ENCODE peak calls at places on chromosomes 1 and 21, in seven cellular contexts. S is GM23248, M is OCI-LY7, I is HCT116, A is neural progenitor cell, R is hepatocyte, E is SK-N-SH. B is an unnamed sample. For H3K9me3, the result is how much of the 10 kb centered on the place peaks cover.

GRCh38 chr1:39170731-39171375 is 33.6 kb upstream of the MACF1 start:
- DNase-seq in S (no peak), M (no peak), I (no peak), A (peak), R (no peak), E (peak), B (no peak)

GRCh38 chr1:198283222-198283621 is 126.4 kb downstream of the NEK7 start:
- DNase-seq in S (no peak), M (no peak), I (no peak), A (no peak), R (no peak), E (no peak), B (no peak)

GRCh38 chr1:155968670-155969069 is 9.7 kb downstream of the ARHGEF2 start:
- DNase-seq in S (no peak), M (no peak), I (no peak), A (no peak), R (no peak), E (peak), B (no peak)

GRCh38 chr1:229884765-229885164 is 182.3 kb upstream of the GALNT2 start:
- DNase-seq in S (no peak), M (no peak), I (no peak), A (no peak), R (no peak), E (peak), B (no peak)

GRCh38 chr1:177171536-177172123 is 872 bp downstream of the BRINP2 start:
- DNase-seq in S (peak), M (no peak), I (no peak), A (no peak), R (no peak), E (no peak), B (no peak)

GRCh38 chr1:89262643-89263042 is 10.0 kb downstream of the GBP5 start:
- DNase-seq in S (peak), M (no peak), I (no peak), A (no peak), R (peak), E (no peak), B (no peak)

GRCh38 chr1:67960766-67961165 is 89.7 kb downstream of the DIRAS3 start:
- DNase-seq in S (no peak), M (no peak), I (no peak), A (no peak), R (no peak), E (no peak), B (no peak)

GRCh38 chr1:64038965-64039926 is 164.2 kb upstream of the UBE2U start:
- DNase-seq in S (peak), M (no peak), I (peak), A (peak), R (peak), E (peak), B (peak)

GRCh38 chr1:175073633-175074032 is 6.0 kb downstream of the TNN start:
- DNase-seq in S (no peak), M (no peak), I (no peak), A (no peak), R (no peak), E (no peak), B (no peak)

GRCh38 chr1:88650676-88651418 is 33.2 kb upstream of the PKN2 start:
- DNase-seq in S (peak), M (no peak), I (no peak), A (peak), R (peak), E (no peak), B (no peak)

GRCh38 chr1:167194182-167194581 is 26.5 kb upstream of the POU2F1 start:
- DNase-seq in S (no peak), M (no peak), I (no peak), A (no peak), R (no peak), E (no peak), B (no peak)

GRCh38 chr21:45510466-45510955 is 31.7 kb downstream of the SLC19A1 start:
- DNase-seq in S (no peak), M (no peak), I (no peak), A (no peak), R (no peak), E (no peak), B (no peak)

GRCh38 chr1:111990878-111991760 is 1.7 kb upstream of the KCND3 start:
- DNase-seq in S (peak), M (peak), I (peak), A (peak), R (peak), E (peak), B (no peak)

GRCh38 chr1:83964153-83964552 is 34.8 kb downstream of the TTLL7 start:
- DNase-seq in S (no peak), M (no peak), I (no peak), A (no peak), R (no peak), E (no peak), B (no peak)

GRCh38 chr1:236356141-236356540 is 37.9 kb upstream of the EDARADD start:
- DNase-seq in S (no peak), M (no peak), I (no peak), A (no peak), R (no peak), E (no peak), B (no peak)

GRCh38 chr1:5617179-5618015 is 374.8 kb downstream of the NPHP4 start:
- DNase-seq in S (no peak), M (no peak), I (no peak), A (no peak), R (no peak), E (no peak), B (no peak)

GRCh38 chr1:235838021-235838420 is 28.7 kb downstream of the LYST start:
- DNase-seq in S (no peak), M (no peak), I (no peak), A (no peak), R (no peak), E (no peak), B (no peak)

GRCh38 chr1:225767591-225768540 is 9.8 kb upstream of the SRP9 start:
- DNase-seq in S (peak), M (peak), I (no peak), A (no peak), R (peak), E (no peak), B (no peak)

GRCh38 chr1:223233019-223233409 is 90.0 kb upstream of the TLR5 start:
- DNase-seq in S (no peak), M (no peak), I (no peak), A (no peak), R (no peak), E (no peak), B (no peak)

GRCh38 chr21:42223826-42224575 is 5.1 kb downstream of the ABCG1 start:
- DNase-seq in S (no peak), M (no peak), I (no peak), A (no peak), R (no peak), E (no peak), B (no peak)

GRCh38 chr1:55384589-55385136 is 169.5 kb upstream of the USP24 start:
- DNase-seq in S (no peak), M (no peak), I (no peak), A (no peak), R (no peak), E (no peak), B (no peak)
- TF ChIP-seq EZH2phosphoT487 in S (no peak), M (no peak), I (no peak), A (no peak), R (no peak), E (no peak), B (no peak)

GRCh38 chr1:46510998-46511365 is 21.3 kb downstream of the DMBX1 start:
- DNase-seq in S (no peak), M (no peak), I (no peak), A (no peak), R (no peak), E (no peak), B (no peak)

GRCh38 chr1:46510341-46510997 is 20.8 kb downstream of the DMBX1 start:
- DNase-seq in S (no peak), M (no peak), I (no peak), A (no peak), R (no peak), E (no peak), B (no peak)

GRCh38 chr1:46506470-46507219 is 17.0 kb downstream of the DMBX1 start:
- DNase-seq in S (peak), M (no peak), I (no peak), A (no peak), R (no peak), E (no peak), B (no peak)

GRCh38 chr1:46509414-46509813 is 19.8 kb downstream of the DMBX1 start:
- DNase-seq in S (peak), M (no peak), I (no peak), A (no peak), R (no peak), E (no peak), B (no peak)

GRCh38 chr1:46508760-46509159 is 19.1 kb downstream of the DMBX1 start:
- DNase-seq in S (peak), M (no peak), I (no peak), A (no peak), R (no peak), E (no peak), B (no peak)
- H3K9me3 ChIP-seq in S (under half), M (under half), I (under half), A (under half), R (under half), E (under half), B (under half)

GRCh38 chr1:243842978-243843490 is 7.0 kb downstream of the AKT3 start:
- DNase-seq in S (peak), M (no peak), I (no peak), A (no peak), R (peak), E (no peak), B (no peak)
- TF ChIP-seq EZH2phosphoT487 in S (no peak), M (no peak), I (no peak), A (no peak), R (no peak), E (no peak), B (no peak)

GRCh38 chr21:7953058-7953457 is 2568.3 kb upstream of the TPTE start:
- DNase-seq in S (no peak), M (no peak), I (no peak), A (no peak), R (no peak), E (no peak), B (no peak)

GRCh38 chr21:7951854-7952519 is 2569.4 kb upstream of the TPTE start:
- DNase-seq in S (no peak), M (no peak), I (no peak), A (no peak), R (no peak), E (no peak), B (no peak)

GRCh38 chr21:7952648-7953047 is 2568.7 kb upstream of the TPTE start:
- DNase-seq in S (no peak), M (no peak), I (no peak), A (no peak), R (no peak), E (no peak), B (no peak)

GRCh38 chr21:7947422-7947821 is 2574.0 kb upstream of the TPTE start:
- DNase-seq in S (no peak), M (no peak), I (no peak), A (no peak), R (no peak), E (no peak), B (no peak)
- H3K9me3 ChIP-seq in S (under half), M (half or more), I (half or more), A (half or more), R (half or more), E (under half), B (under half)

DNA sequence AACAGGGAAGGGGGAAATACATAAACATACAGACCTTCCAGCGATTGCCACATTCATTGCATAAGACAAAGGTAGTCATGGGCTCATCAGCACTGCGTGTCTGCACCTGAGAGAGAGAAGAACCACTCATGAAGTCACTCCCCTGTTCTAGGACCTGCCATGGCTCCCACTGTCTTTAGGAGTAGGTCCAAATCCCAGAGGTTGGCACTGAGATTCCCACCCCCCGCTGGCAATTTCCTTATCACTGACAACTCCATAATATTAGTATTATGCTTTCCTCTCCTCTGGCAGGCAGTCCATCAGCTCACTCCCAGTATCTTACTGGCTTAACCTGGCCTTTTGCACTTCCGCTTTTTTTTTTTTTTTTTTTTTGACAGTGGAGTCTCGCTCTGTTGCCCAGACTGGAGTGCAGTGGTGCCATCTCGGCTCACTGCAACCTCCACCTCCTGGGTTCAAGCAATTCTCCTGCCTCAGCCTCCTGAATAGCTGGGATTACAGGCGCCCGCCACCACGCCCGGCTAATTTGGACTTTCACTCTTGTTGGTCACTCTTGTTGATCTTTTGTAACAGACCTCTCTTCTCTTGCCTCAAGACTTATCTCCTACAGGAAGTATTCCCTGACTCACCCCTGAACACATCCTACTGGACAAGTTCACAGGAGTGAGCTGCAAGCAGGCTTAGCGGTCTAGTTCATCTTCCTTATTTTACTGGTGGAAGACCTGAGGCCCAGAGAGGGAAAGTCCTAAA is 14.8 kb upstream of the ZNF436 start:
- DNase-seq in S (peak), M (no peak), I (no peak), A (no peak), R (peak), E (no peak), B (no peak)
- TF ChIP-seq EZH2phosphoT487 in S (no peak), M (no peak), I (no peak), A (no peak), R (no peak), E (no peak), B (no peak)

B was measured in MM.1S.